ENCODE peak calls at places on chromosomes 6 and 20, in six cellular contexts. N is BE2C; X is T-helper 2 cell; G is GM10248; C is CD4-positive, alpha-beta memory T cell; A is COR-L47. B is an unnamed sample.

GRCh38 chr6:35687658-35688604 is 784 bp downstream of the FKBP5 start:
- DNase-seq in N (peak), X (peak), G (peak), C (peak), A (peak), B (no peak)

GRCh38 chr6:26025047-26025893 is 62.0 kb upstream of the HFE start:
- DNase-seq in N (no peak), X (no peak), G (no peak), C (no peak), A (no peak), B (no peak)

GRCh38 chr6:43687437-43688347 is at the start of gene MRPS18A:
- DNase-seq in N (peak), X (peak), G (peak), C (peak), A (peak), B (peak)

GRCh38 chr6:85594197-85594930 is 706 bp upstream of the SNX14 start:
- DNase-seq in N (no peak), X (peak), G (no peak), C (peak), A (peak), B (no peak)

GRCh38 chr6:134863763-134864510 is 86.0 kb downstream of the ALDH8A1 start:
- DNase-seq in N (no peak), X (no peak), G (no peak), C (no peak), A (no peak), B (no peak)

GRCh38 chr6:12538881-12539357 is 177.6 kb upstream of the PHACTR1 start:
- DNase-seq in N (no peak), X (no peak), G (no peak), C (no peak), A (no peak), B (peak)

GRCh38 chr20:44215125-44215524 is 4.6 kb upstream of the OSER1 start:
- DNase-seq in N (peak), X (peak), G (peak), C (peak), A (peak), B (peak)

GRCh38 chr20:35329435-35330139 is 37.4 kb upstream of the FAM83C start:
- DNase-seq in N (peak), X (peak), G (peak), C (peak), A (no peak), B (peak)

GRCh38 chr20:24999568-24999967 is 7.0 kb upstream of the APMAP start:
- DNase-seq in N (peak), X (no peak), G (no peak), C (no peak), A (no peak), B (no peak)

GRCh38 chr20:57450419-57450818 is 59.2 kb downstream of the RBM38 start:
- DNase-seq in N (peak), X (no peak), G (peak), C (no peak), A (no peak), B (no peak)

GRCh38 chr6:127100510-127101140 is 17.8 kb upstream of the RSPO3 start:
- DNase-seq in N (no peak), X (no peak), G (no peak), C (no peak), A (no peak), B (no peak)

GRCh38 chr6:144211160-144211559 is 60.8 kb downstream of the STX11 start:
- DNase-seq in N (no peak), X (no peak), G (no peak), C (no peak), A (no peak), B (no peak)

GRCh38 chr6:157106487-157106886 is 216.8 kb downstream of the TMEM242 start:
- DNase-seq in N (no peak), X (no peak), G (no peak), C (no peak), A (no peak), B (peak)

GRCh38 chr20:60203451-60203850 is 245.2 kb downstream of the CDH26 start:
- DNase-seq in N (no peak), X (no peak), G (no peak), C (no peak), A (no peak), B (no peak)

GRCh38 chr6:143450453-143451362 is at the start of the genes ADAT2 and PEX3:
- DNase-seq in N (peak), X (peak), G (peak), C (peak), A (peak), B (peak)

GRCh38 chr6:33607784-33608161 is 13.3 kb upstream of the ITPR3 start:
- DNase-seq in N (no peak), X (peak), G (peak), C (peak), A (peak), B (no peak)

GRCh38 chr6:53246924-53247323 is 98.3 kb upstream of the GCM1 start:
- DNase-seq in N (no peak), X (no peak), G (no peak), C (no peak), A (no peak), B (no peak)

GRCh38 chr6:46015119-46015968 is at the start of gene CLIC5:
- DNase-seq in N (no peak), X (peak), G (peak), C (peak), A (no peak), B (no peak)

GRCh38 chr6:168884646-168885086 is 369.0 kb downstream of the THBS2 start:
- DNase-seq in N (peak), X (peak), G (peak), C (peak), A (peak), B (peak)

GRCh38 chr6:35240838-35241801 is 18.4 kb upstream of the ZNF76 start:
- DNase-seq in N (peak), X (peak), G (peak), C (peak), A (peak), B (peak)

GRCh38 chr20:12435254-12435653 is 517.6 kb downstream of the BTBD3 start:
- DNase-seq in N (no peak), X (no peak), G (no peak), C (no peak), A (no peak), B (no peak)

GRCh38 chr20:23998392-23998791 is 9.8 kb upstream of the GGTLC1 start:
- DNase-seq in N (no peak), X (no peak), G (no peak), C (no peak), A (no peak), B (no peak)

GRCh38 chr6:82205793-82206425 is 41.6 kb downstream of the IBTK start:
- DNase-seq in N (peak), X (no peak), G (no peak), C (no peak), A (no peak), B (peak)

GRCh38 chr20:36886859-36887778 is 11.2 kb downstream of the TLDC2 start:
- DNase-seq in N (peak), X (peak), G (peak), C (peak), A (peak), B (peak)

GRCh38 chr6:38436726-38437465 is 202.8 kb downstream of the BTBD9 start:
- DNase-seq in N (peak), X (no peak), G (no peak), C (no peak), A (peak), B (peak)

GRCh38 chr6:109308018-109308492 is 74.2 kb downstream of the CD164 start:
- DNase-seq in N (no peak), X (no peak), G (no peak), C (no peak), A (no peak), B (no peak)

GRCh38 chr20:60354181-60354580 is 396.0 kb downstream of the CDH26 start:
- DNase-seq in N (no peak), X (no peak), G (no peak), C (no peak), A (no peak), B (no peak)

GRCh38 chr6:130070747-130071146 is 52.4 kb downstream of the L3MBTL3 start:
- DNase-seq in N (no peak), X (no peak), G (no peak), C (no peak), A (no peak), B (peak)

GRCh38 chr6:128560966-128561365 is 40.6 kb upstream of the PTPRK start:
- DNase-seq in N (no peak), X (no peak), G (no peak), C (no peak), A (no peak), B (no peak)

GRCh38 chr6:134590449-134590848 is 272.5 kb upstream of the SGK1 start:
- DNase-seq in N (no peak), X (no peak), G (no peak), C (no peak), A (no peak), B (no peak)

GRCh38 chr6:35051393-35051792 is 89.7 kb downstream of the TCP11 start:
- DNase-seq in N (no peak), X (no peak), G (no peak), C (no peak), A (no peak), B (no peak)

GRCh38 chr6:31821301-31822037 is 6.1 kb upstream of the HSPA1B start:
- DNase-seq in N (peak), X (peak), G (peak), C (no peak), A (peak), B (peak)

GRCh38 chr6:118660218-118660569 is 8.8 kb upstream of the CEP85L start:
- DNase-seq in N (peak), X (no peak), G (no peak), C (peak), A (peak), B (peak)

GRCh38 chr20:51505566-51505965 is 37.0 kb downstream of the NFATC2 start:
- DNase-seq in N (no peak), X (no peak), G (no peak), C (no peak), A (no peak), B (no peak)

GRCh38 chr6:163336961-163337360 is 77.6 kb upstream of the QKI start:
- DNase-seq in N (no peak), X (no peak), G (no peak), C (no peak), A (no peak), B (no peak)

GRCh38 chr6:13049666-13050254 is 278.6 kb downstream of the TBC1D7 start:
- DNase-seq in N (no peak), X (no peak), G (no peak), C (no peak), A (no peak), B (no peak)

GRCh38 chr6:10381133-10381829 is 33.6 kb downstream of the TFAP2A start:
- DNase-seq in N (no peak), X (no peak), G (peak), C (no peak), A (no peak), B (no peak)

GRCh38 chr20:24610341-24611115 is 141.1 kb downstream of the SYNDIG1 start:
- DNase-seq in N (no peak), X (no peak), G (no peak), C (no peak), A (peak), B (peak)